ENCODE peak calls at places on chromosomes 6 and 20, in four cellular contexts. X, K, D and J are unnamed samples. For H3K4me1, the result is how much of the 10 kb centered on the place peaks cover.

GRCh38 chr20:24653306-24653705 is 183.9 kb downstream of the SYNDIG1 start:
- DNase-seq in X (no peak), K (no peak), D (no peak), J (no peak)

GRCh38 chr6:161836643-161837448 is 563.0 kb upstream of the AGPAT4 start:
- DNase-seq in D (no peak), X (no peak), K (peak), J (no peak)

GRCh38 chr6:3687847-3688246 is 63.7 kb downstream of the PXDC1 start:
- DNase-seq in K (no peak), D (no peak), X (no peak), J (no peak)

GRCh38 chr20:64146936-64147451 is 17.3 kb upstream of the MYT1 start:
- DNase-seq in D (no peak), X (no peak), K (no peak), J (peak)

GRCh38 chr20:52490715-52491430 is 299.3 kb upstream of the ZFP64 start:
- DNase-seq in K (no peak), X (no peak), D (no peak), J (no peak)

GRCh38 chr20:13130707-13131103 is 90.4 kb upstream of the ISM1 start:
- DNase-seq in D (no peak), X (no peak), K (no peak), J (no peak)

GRCh38 chr6:163956571-163957407 is 542.3 kb downstream of the QKI start:
- DNase-seq in K (peak), D (peak), X (peak), J (peak)

GRCh38 chr6:157095569-157095968 is 227.8 kb downstream of the TMEM242 start:
- DNase-seq in X (no peak), D (no peak), K (no peak), J (no peak)

GRCh38 chr6:79070206-79070825 is 7.7 kb downstream of the PHIP start:
- DNase-seq in X (no peak), K (no peak), D (no peak), J (no peak)

GRCh38 chr20:58065508-58066361 is 162.7 kb downstream of the ANKRD60 start:
- DNase-seq in X (no peak), D (no peak), K (peak), J (no peak)

GRCh38 chr20:49682278-49682677 is 31.4 kb downstream of the B4GALT5 start:
- DNase-seq in X (no peak), D (no peak), K (no peak), J (no peak)

GRCh38 chr20:49682798-49683197 is 30.9 kb downstream of the B4GALT5 start:
- DNase-seq in X (no peak), K (no peak), D (no peak), J (no peak)

GRCh38 chr20:49676581-49677291 is 36.9 kb downstream of the B4GALT5 start:
- DNase-seq in D (peak), K (no peak), X (peak), J (no peak)

GRCh38 chr20:49677777-49678758 is 35.6 kb downstream of the B4GALT5 start:
- DNase-seq in K (no peak), X (peak), D (no peak), J (no peak)

GRCh38 chr20:49680475-49680874 is 33.2 kb downstream of the B4GALT5 start:
- DNase-seq in X (no peak), K (no peak), D (no peak), J (no peak)
- H3K4me1 ChIP-seq in X (under half), K (half or more), D (under half), J (half or more)

DNA sequence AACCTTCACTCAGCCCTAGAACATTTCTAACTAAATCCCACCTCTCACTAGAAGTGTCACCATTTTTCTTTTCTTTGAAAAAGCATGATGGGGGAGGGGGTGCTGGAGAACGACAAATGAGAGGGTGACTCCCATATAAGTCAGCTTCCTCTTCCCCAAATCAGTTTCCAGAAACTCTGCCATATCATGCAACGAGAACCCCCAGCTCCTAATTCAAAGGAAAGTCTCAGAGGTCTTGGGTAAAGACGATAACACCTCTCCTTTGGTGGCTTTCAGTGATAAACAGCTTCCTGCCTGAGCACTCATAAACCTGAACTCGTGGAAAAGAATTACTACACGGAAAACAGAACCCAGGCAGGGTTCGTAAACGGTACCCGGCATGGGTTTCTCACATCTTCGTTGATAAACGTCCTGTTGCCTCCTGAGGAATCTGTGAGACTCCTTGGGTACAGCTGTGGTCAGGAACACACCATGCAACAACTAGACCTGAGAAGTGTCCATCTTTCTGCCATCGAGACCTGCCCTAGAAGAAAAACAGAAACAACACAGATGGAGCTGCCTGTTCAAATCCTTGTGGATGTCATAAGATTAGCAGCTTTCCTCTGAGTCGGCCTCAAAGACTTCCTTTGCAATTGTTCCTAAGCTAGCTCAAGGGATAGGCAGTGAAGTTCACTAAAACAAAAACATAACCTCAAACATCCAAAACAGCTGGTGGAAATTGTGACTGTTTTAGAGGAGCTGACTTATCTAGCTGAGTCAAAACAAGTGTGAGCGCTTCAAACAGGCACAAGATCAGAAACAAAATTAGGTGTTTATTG is 185.8 kb upstream of the PRDM1 start:
- DNase-seq in X (no peak), D (no peak), K (no peak), J (no peak)
- H3K27ac ChIP-seq in X (no peak), D (no peak), K (no peak), J (no peak)

DNA sequence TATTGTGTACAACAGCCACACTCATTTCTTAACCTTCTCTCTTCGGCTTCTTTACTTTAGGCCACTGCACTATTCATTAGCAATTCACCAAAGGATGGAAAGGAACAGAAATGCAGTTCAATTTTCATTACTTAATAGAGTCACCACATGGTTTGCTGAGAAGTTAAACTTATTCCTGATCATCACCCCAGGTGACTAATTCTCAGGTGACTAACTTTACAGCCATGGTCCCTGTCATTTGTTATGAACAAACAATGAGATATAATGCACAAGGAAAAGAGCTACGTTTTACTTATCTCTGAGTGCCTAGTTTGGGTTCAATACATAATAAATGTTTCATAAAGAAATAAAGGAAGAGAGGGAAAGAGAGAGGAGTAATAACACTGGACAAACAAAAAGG is 45.8 kb upstream of the DST start:
- DNase-seq in K (no peak), X (no peak), D (no peak), J (no peak)
- H3K4me3 ChIP-seq in K (no peak), X (no peak), D (no peak), J (peak)

GRCh38 chr6:41059569-41059968 is 6.6 kb downstream of the APOBEC2 start:
- DNase-seq in D (no peak), X (no peak), K (no peak), J (no peak)

GRCh38 chr6:41061196-41061726 is 8.3 kb downstream of the APOBEC2 start:
- DNase-seq in D (no peak), K (no peak), X (no peak), J (no peak)

GRCh38 chr6:41064841-41065240 is 7.3 kb downstream of the OARD1 start:
- DNase-seq in K (no peak), X (no peak), D (no peak), J (no peak)

GRCh38 chr6:41063884-41064285 is 8.3 kb downstream of the OARD1 start:
- DNase-seq in X (no peak), D (no peak), K (no peak), J (no peak)

GRCh38 chr6:41062056-41062455 is 9.1 kb downstream of the APOBEC2 start:
- DNase-seq in D (no peak), K (no peak), X (no peak), J (no peak)
- H3K4me1 ChIP-seq in D (under half), K (under half), X (under half), J (under half)

DNA sequence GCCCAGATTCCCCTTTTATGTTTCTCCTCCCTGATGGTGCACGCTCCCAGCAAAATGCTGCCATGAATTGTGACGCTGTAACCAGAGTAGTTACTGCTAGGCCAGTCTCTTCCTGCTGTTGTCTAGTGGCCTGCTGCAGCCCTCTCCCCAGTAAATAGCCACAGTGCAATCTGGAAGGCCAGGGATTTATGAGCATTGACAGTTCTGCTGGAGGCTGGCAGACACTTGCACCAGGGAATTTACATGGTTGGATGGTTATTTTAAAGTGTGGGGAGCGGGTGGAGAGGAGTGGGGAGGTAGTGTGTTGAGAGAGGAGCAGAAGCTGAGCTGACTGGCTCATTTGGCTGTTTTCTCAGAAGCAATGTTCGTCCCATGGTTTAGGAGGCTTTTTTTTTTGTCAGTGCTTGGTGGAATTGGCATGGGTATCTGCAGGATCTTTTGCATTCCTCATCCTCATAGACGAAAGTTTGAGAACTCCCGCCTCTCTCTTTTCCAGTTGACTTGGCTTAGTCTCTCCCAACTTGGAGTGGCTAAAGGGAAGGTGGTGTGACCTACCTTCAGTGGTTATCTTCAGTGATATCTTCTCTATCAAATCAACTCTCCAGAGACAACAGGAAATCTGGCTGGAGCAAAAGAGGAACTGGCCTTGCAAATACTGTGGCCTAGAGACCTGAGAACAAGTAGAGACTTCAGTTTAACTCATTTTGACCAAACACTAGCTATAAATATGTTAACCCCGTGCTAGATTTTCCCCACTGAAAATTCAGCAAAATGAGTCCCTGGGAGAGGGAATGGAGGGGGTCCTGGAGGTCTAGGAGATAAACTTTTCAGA is 99.2 kb upstream of the VSTM2L start:
- DNase-seq in X (no peak), K (no peak), D (no peak), J (no peak)
- H3K27ac ChIP-seq in X (no peak), K (no peak), D (no peak), J (no peak)

GRCh38 chr20:33311989-33312388 is 29.0 kb downstream of the BPIFB1 start:
- DNase-seq in K (no peak), X (no peak), D (no peak), J (no peak)
- H3K4me3 ChIP-seq in K (no peak), X (no peak), D (no peak), J (no peak)

GRCh38 chr20:49637238-49637637 is 69.3 kb upstream of the PTGIS start:
- DNase-seq in K (no peak), D (no peak), X (no peak), J (no peak)

GRCh38 chr20:49634116-49634515 is 66.2 kb upstream of the PTGIS start:
- DNase-seq in K (no peak), X (no peak), D (no peak), J (no peak)

GRCh38 chr20:49635171-49635570 is 67.2 kb upstream of the PTGIS start:
- DNase-seq in D (no peak), K (no peak), X (peak), J (no peak)

GRCh38 chr20:49635829-49636228 is 67.9 kb upstream of the PTGIS start:
- DNase-seq in D (no peak), X (no peak), K (no peak), J (no peak)

DNA sequence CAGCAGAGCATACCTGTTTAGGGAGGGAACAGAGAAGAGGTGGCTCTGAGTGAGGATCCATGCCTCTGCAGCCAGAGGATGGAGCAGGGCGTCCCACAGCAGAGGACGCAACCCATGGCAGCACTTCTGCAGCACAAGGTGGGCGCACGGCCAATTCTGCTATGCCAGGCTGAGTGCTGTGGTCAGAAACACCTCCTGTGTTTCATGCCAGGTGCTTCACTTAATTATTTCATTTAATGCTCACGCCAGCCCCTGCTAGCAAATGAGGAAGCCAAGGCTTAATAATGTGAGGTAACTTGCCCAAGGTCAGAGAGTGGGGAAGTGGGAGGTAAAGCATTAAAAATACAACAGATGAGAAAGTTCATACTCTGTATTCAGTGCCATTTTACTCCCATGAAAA is 68.5 kb upstream of the PTGIS start:
- DNase-seq in K (no peak), D (no peak), X (peak), J (peak)
- H3K4me1 ChIP-seq in K (under half), D (under half), X (under half), J (under half)